ENCODE peak calls at places on chromosomes 13 and 19, in nine cellular contexts. One of them, this sample, is unnamed.

GRCh38 chr19:18648971-18649310 is 12.1 kb downstream of the KLHL26 start:
- DNase-seq in H9: no peak
- DNase-seq in heart right ventricle: no peak
- DNase-seq in CD4-positive, alpha-beta T cell: no peak
- DNase-seq in activated naive CD4-positive, alpha-beta T cell treated with anti-CD3 and anti-CD28 coated beads, Interleukin-2, amount 50 U/mL, for 72 hours: no peak
- DNase-seq in dorsolateral prefrontal cortex: no peak
- DNase-seq in Calu3: no peak
- DNase-seq in lung: no peak
- DNase-seq in anterior cingulate cortex: no peak
- DNase-seq in this sample: no peak

GRCh38 chr19:44512326-44513298 is 12.3 kb upstream of the ZNF180 start:
- DNase-seq in anterior cingulate cortex: no peak
- DNase-seq in dorsolateral prefrontal cortex: no peak
- DNase-seq in CD4-positive, alpha-beta T cell: no peak
- DNase-seq in H9: peak
- DNase-seq in lung: no peak
- DNase-seq in heart right ventricle: no peak
- DNase-seq in activated naive CD4-positive, alpha-beta T cell treated with anti-CD3 and anti-CD28 coated beads, Interleukin-2, amount 50 U/mL, for 72 hours: no peak
- DNase-seq in Calu3: peak
- DNase-seq in this sample: peak

GRCh38 chr19:57830071-57830602 is at the start of gene ZNF587B:
- DNase-seq in dorsolateral prefrontal cortex: peak
- DNase-seq in activated naive CD4-positive, alpha-beta T cell treated with anti-CD3 and anti-CD28 coated beads, Interleukin-2, amount 50 U/mL, for 72 hours: no peak
- DNase-seq in Calu3: no peak
- DNase-seq in H9: peak
- DNase-seq in CD4-positive, alpha-beta T cell: no peak
- DNase-seq in lung: peak
- DNase-seq in anterior cingulate cortex: peak
- DNase-seq in heart right ventricle: peak
- DNase-seq in this sample: peak

GRCh38 chr13:70816853-70817252 is 708.6 kb upstream of the KLHL1 start:
- DNase-seq in activated naive CD4-positive, alpha-beta T cell treated with anti-CD3 and anti-CD28 coated beads, Interleukin-2, amount 50 U/mL, for 72 hours: no peak
- DNase-seq in anterior cingulate cortex: no peak
- DNase-seq in H9: no peak
- DNase-seq in lung: no peak
- DNase-seq in CD4-positive, alpha-beta T cell: no peak
- DNase-seq in Calu3: no peak
- DNase-seq in heart right ventricle: no peak
- DNase-seq in dorsolateral prefrontal cortex: no peak
- DNase-seq in this sample: no peak

GRCh38 chr13:113155201-113155600 is 3.2 kb upstream of the PROZ start:
- DNase-seq in activated naive CD4-positive, alpha-beta T cell treated with anti-CD3 and anti-CD28 coated beads, Interleukin-2, amount 50 U/mL, for 72 hours: no peak
- DNase-seq in CD4-positive, alpha-beta T cell: no peak
- DNase-seq in dorsolateral prefrontal cortex: no peak
- DNase-seq in heart right ventricle: no peak
- DNase-seq in Calu3: no peak
- DNase-seq in H9: peak
- DNase-seq in lung: no peak
- DNase-seq in anterior cingulate cortex: no peak
- DNase-seq in this sample: no peak

GRCh38 chr19:55289117-55289796 is 5.5 kb downstream of the BRSK1 start:
- DNase-seq in CD4-positive, alpha-beta T cell: no peak
- DNase-seq in Calu3: no peak
- DNase-seq in H9: no peak
- DNase-seq in heart right ventricle: no peak
- DNase-seq in anterior cingulate cortex: no peak
- DNase-seq in activated naive CD4-positive, alpha-beta T cell treated with anti-CD3 and anti-CD28 coated beads, Interleukin-2, amount 50 U/mL, for 72 hours: no peak
- DNase-seq in dorsolateral prefrontal cortex: no peak
- DNase-seq in lung: no peak
- DNase-seq in this sample: no peak

GRCh38 chr19:3550947-3551807 is 6.2 kb downstream of the MFSD12 start:
- DNase-seq in activated naive CD4-positive, alpha-beta T cell treated with anti-CD3 and anti-CD28 coated beads, Interleukin-2, amount 50 U/mL, for 72 hours: no peak
- DNase-seq in dorsolateral prefrontal cortex: no peak
- DNase-seq in CD4-positive, alpha-beta T cell: no peak
- DNase-seq in H9: no peak
- DNase-seq in lung: no peak
- DNase-seq in anterior cingulate cortex: no peak
- DNase-seq in heart right ventricle: no peak
- DNase-seq in Calu3: no peak
- DNase-seq in this sample: no peak

GRCh38 chr19:55358943-55359908 is 3.8 kb downstream of the GARIN5B start:
- DNase-seq in lung: no peak
- DNase-seq in heart right ventricle: no peak
- DNase-seq in dorsolateral prefrontal cortex: no peak
- DNase-seq in Calu3: no peak
- DNase-seq in anterior cingulate cortex: no peak
- DNase-seq in H9: no peak
- DNase-seq in CD4-positive, alpha-beta T cell: no peak
- DNase-seq in activated naive CD4-positive, alpha-beta T cell treated with anti-CD3 and anti-CD28 coated beads, Interleukin-2, amount 50 U/mL, for 72 hours: no peak
- DNase-seq in this sample: no peak

GRCh38 chr19:27742041-27742440 is 1470.9 kb downstream of the UQCRFS1 start:
- DNase-seq in H9: no peak
- DNase-seq in CD4-positive, alpha-beta T cell: no peak
- DNase-seq in activated naive CD4-positive, alpha-beta T cell treated with anti-CD3 and anti-CD28 coated beads, Interleukin-2, amount 50 U/mL, for 72 hours: no peak
- DNase-seq in anterior cingulate cortex: no peak
- DNase-seq in lung: peak
- DNase-seq in dorsolateral prefrontal cortex: no peak
- DNase-seq in Calu3: no peak
- DNase-seq in heart right ventricle: no peak
- DNase-seq in this sample: no peak

GRCh38 chr13:77975358-77976042 is 56.9 kb upstream of the EDNRB start:
- DNase-seq in anterior cingulate cortex: no peak
- DNase-seq in H9: no peak
- DNase-seq in activated naive CD4-positive, alpha-beta T cell treated with anti-CD3 and anti-CD28 coated beads, Interleukin-2, amount 50 U/mL, for 72 hours: no peak
- DNase-seq in dorsolateral prefrontal cortex: no peak
- DNase-seq in lung: no peak
- DNase-seq in CD4-positive, alpha-beta T cell: no peak
- DNase-seq in heart right ventricle: no peak
- DNase-seq in Calu3: no peak
- DNase-seq in this sample: no peak

GRCh38 chr13:110555601-110556223 is 5.8 kb downstream of the RAB20 start:
- DNase-seq in lung: peak
- DNase-seq in CD4-positive, alpha-beta T cell: no peak
- DNase-seq in activated naive CD4-positive, alpha-beta T cell treated with anti-CD3 and anti-CD28 coated beads, Interleukin-2, amount 50 U/mL, for 72 hours: no peak
- DNase-seq in anterior cingulate cortex: no peak
- DNase-seq in dorsolateral prefrontal cortex: no peak
- DNase-seq in H9: no peak
- DNase-seq in Calu3: no peak
- DNase-seq in heart right ventricle: no peak
- DNase-seq in this sample: peak

GRCh38 chr19:7117248-7117647 is 47.7 kb downstream of the ZNF557 start:
- DNase-seq in dorsolateral prefrontal cortex: no peak
- DNase-seq in CD4-positive, alpha-beta T cell: no peak
- DNase-seq in Calu3: no peak
- DNase-seq in heart right ventricle: no peak
- DNase-seq in activated naive CD4-positive, alpha-beta T cell treated with anti-CD3 and anti-CD28 coated beads, Interleukin-2, amount 50 U/mL, for 72 hours: no peak
- DNase-seq in lung: no peak
- DNase-seq in anterior cingulate cortex: no peak
- DNase-seq in H9: no peak
- DNase-seq in this sample: no peak

GRCh38 chr19:1074512-1075283 is 7.7 kb downstream of the ARHGAP45 start:
- DNase-seq in H9: no peak
- DNase-seq in anterior cingulate cortex: peak
- DNase-seq in activated naive CD4-positive, alpha-beta T cell treated with anti-CD3 and anti-CD28 coated beads, Interleukin-2, amount 50 U/mL, for 72 hours: peak
- DNase-seq in lung: peak
- DNase-seq in CD4-positive, alpha-beta T cell: peak
- DNase-seq in Calu3: peak
- DNase-seq in dorsolateral prefrontal cortex: peak
- DNase-seq in heart right ventricle: peak
- DNase-seq in this sample: peak

GRCh38 chr13:112984954-112985802 is 16.2 kb downstream of the MCF2L start:
- DNase-seq in Calu3: peak
- DNase-seq in dorsolateral prefrontal cortex: no peak
- DNase-seq in anterior cingulate cortex: peak
- DNase-seq in CD4-positive, alpha-beta T cell: no peak
- DNase-seq in lung: no peak
- DNase-seq in heart right ventricle: no peak
- DNase-seq in activated naive CD4-positive, alpha-beta T cell treated with anti-CD3 and anti-CD28 coated beads, Interleukin-2, amount 50 U/mL, for 72 hours: no peak
- DNase-seq in H9: no peak
- DNase-seq in this sample: peak

GRCh38 chr19:23222998-23223652 is 27.1 kb downstream of the ZNF724 start:
- DNase-seq in dorsolateral prefrontal cortex: no peak
- DNase-seq in activated naive CD4-positive, alpha-beta T cell treated with anti-CD3 and anti-CD28 coated beads, Interleukin-2, amount 50 U/mL, for 72 hours: no peak
- DNase-seq in H9: no peak
- DNase-seq in anterior cingulate cortex: no peak
- DNase-seq in CD4-positive, alpha-beta T cell: no peak
- DNase-seq in heart right ventricle: no peak
- DNase-seq in lung: no peak
- DNase-seq in Calu3: no peak
- DNase-seq in this sample: no peak

GRCh38 chr13:34731486-34731885 is 210.6 kb upstream of the NBEA start:
- DNase-seq in lung: no peak
- DNase-seq in dorsolateral prefrontal cortex: no peak
- DNase-seq in CD4-positive, alpha-beta T cell: no peak
- DNase-seq in H9: no peak
- DNase-seq in anterior cingulate cortex: no peak
- DNase-seq in heart right ventricle: no peak
- DNase-seq in activated naive CD4-positive, alpha-beta T cell treated with anti-CD3 and anti-CD28 coated beads, Interleukin-2, amount 50 U/mL, for 72 hours: no peak
- DNase-seq in Calu3: no peak
- DNase-seq in this sample: no peak

GRCh38 chr19:18897108-18898029 is 1.4 kb upstream of the CERS1 start:
- DNase-seq in activated naive CD4-positive, alpha-beta T cell treated with anti-CD3 and anti-CD28 coated beads, Interleukin-2, amount 50 U/mL, for 72 hours: no peak
- DNase-seq in heart right ventricle: no peak
- DNase-seq in dorsolateral prefrontal cortex: no peak
- DNase-seq in CD4-positive, alpha-beta T cell: no peak
- DNase-seq in lung: no peak
- DNase-seq in anterior cingulate cortex: no peak
- DNase-seq in H9: no peak
- DNase-seq in Calu3: no peak
- DNase-seq in this sample: no peak

GRCh38 chr13:45623516-45624090 is 8.1 kb upstream of the ERICH6B start:
- DNase-seq in activated naive CD4-positive, alpha-beta T cell treated with anti-CD3 and anti-CD28 coated beads, Interleukin-2, amount 50 U/mL, for 72 hours: no peak
- DNase-seq in H9: no peak
- DNase-seq in heart right ventricle: no peak
- DNase-seq in lung: no peak
- DNase-seq in anterior cingulate cortex: no peak
- DNase-seq in CD4-positive, alpha-beta T cell: no peak
- DNase-seq in Calu3: no peak
- DNase-seq in dorsolateral prefrontal cortex: no peak
- DNase-seq in this sample: no peak

GRCh38 chr19:495047-495439 is 1.2 kb upstream of the MADCAM1 start:
- DNase-seq in Calu3: no peak
- DNase-seq in CD4-positive, alpha-beta T cell: no peak
- DNase-seq in anterior cingulate cortex: no peak
- DNase-seq in lung: no peak
- DNase-seq in activated naive CD4-positive, alpha-beta T cell treated with anti-CD3 and anti-CD28 coated beads, Interleukin-2, amount 50 U/mL, for 72 hours: no peak
- DNase-seq in heart right ventricle: no peak
- DNase-seq in dorsolateral prefrontal cortex: no peak
- DNase-seq in H9: no peak
- DNase-seq in this sample: no peak

GRCh38 chr19:661427-662196 is 1.4 kb downstream of the RNF126 start:
- DNase-seq in H9: no peak
- DNase-seq in Calu3: no peak
- DNase-seq in dorsolateral prefrontal cortex: no peak
- DNase-seq in anterior cingulate cortex: no peak
- DNase-seq in lung: no peak
- DNase-seq in CD4-positive, alpha-beta T cell: peak
- DNase-seq in activated naive CD4-positive, alpha-beta T cell treated with anti-CD3 and anti-CD28 coated beads, Interleukin-2, amount 50 U/mL, for 72 hours: no peak
- DNase-seq in heart right ventricle: no peak
- DNase-seq in this sample: peak